ENCODE peak calls at places on chromosomes 2 and 18, in eight cellular contexts. H is colonic mucosa, G is left ventricle myocardium inferior, C is mammary epithelial cell, B is bronchial epithelial cell, W is lower lobe of right lung, K is Peyer's patch, J is tibial nerve. O is an unnamed sample.

GRCh38 chr18:51227660-51228059 is 30.2 kb upstream of the MEX3C start:
- DNase-seq in B (no peak), H (no peak), K (no peak), J (no peak), W (no peak), C (no peak), G (no peak), O (no peak)

GRCh38 chr2:61135510-61135909 is 26.5 kb upstream of the C2orf74 start:
- DNase-seq in H (no peak), B (peak; percentile 33), J (no peak), W (no peak), G (no peak), C (peak; percentile 19), K (no peak), O (no peak)

GRCh38 chr18:8826514-8826913 is 121.2 kb downstream of the MTCL1 start:
- DNase-seq in G (no peak), K (no peak), C (no peak), B (no peak), J (no peak), H (no peak), W (no peak), O (no peak)

GRCh38 chr2:239728751-239729150 is 296.4 kb downstream of the NDUFA10 start:
- DNase-seq in C (no peak), K (no peak), G (no peak), B (no peak), J (no peak), W (peak; percentile 31), H (no peak), O (no peak)

GRCh38 chr18:36095936-36096519 is 28.7 kb upstream of the RPRD1A start:
- DNase-seq in B (peak; percentile 71), J (no peak), G (no peak), W (no peak), C (peak; percentile 56), H (no peak), K (no peak), O (peak; percentile 23)

GRCh38 chr2:20583425-20583881 is 67.4 kb downstream of the HS1BP3 start:
- DNase-seq in J (no peak), H (no peak), B (no peak), G (peak; percentile 11), W (no peak), K (no peak), C (no peak), O (no peak)

GRCh38 chr2:85792783-85793441 is 39.1 kb downstream of the ATOH8 start:
- DNase-seq in J (no peak), K (no peak), C (peak; percentile 38), G (no peak), W (no peak), H (no peak), B (peak; percentile 65), O (peak; percentile 47)

GRCh38 chr18:9008203-9008708 is 94.2 kb upstream of the NDUFV2 start:
- DNase-seq in C (no peak), H (no peak), K (no peak), B (no peak), G (no peak), J (no peak), W (no peak), O (no peak)

GRCh38 chr2:131641414-131642206 is 113.9 kb downstream of the CCDC74A start:
- DNase-seq in C (no peak), H (no peak), J (no peak), G (no peak), W (no peak), B (no peak), K (no peak), O (peak; percentile 21)

GRCh38 chr2:197674546-197674945 is 841 bp downstream of the RFTN2 start:
- DNase-seq in C (no peak), H (no peak), W (no peak), J (no peak), G (no peak), K (no peak), B (no peak), O (no peak)

GRCh38 chr18:58727776-58728500 is 56.7 kb downstream of the MALT1 start:
- DNase-seq in K (no peak), G (peak; percentile 23), H (no peak), C (no peak), B (no peak), W (no peak), J (no peak), O (no peak)

GRCh38 chr2:42089340-42089925 is 41.6 kb downstream of the PKDCC start:
- DNase-seq in C (peak; percentile 22), G (peak; percentile 72), W (peak; percentile 84), K (peak; percentile 67), J (no peak), H (peak; percentile 71), B (peak; percentile 36), O (no peak)

GRCh38 chr2:85695691-85696668 is 1.8 kb downstream of the GNLY start:
- DNase-seq in G (no peak), C (no peak), J (no peak), W (no peak), K (no peak), H (no peak), B (no peak), O (no peak)

GRCh38 chr2:10438688-10439087 is 9.4 kb downstream of the ODC1 start:
- DNase-seq in H (no peak), K (no peak), C (no peak), J (no peak), B (no peak), G (no peak), W (no peak), O (no peak)

GRCh38 chr2:55106148-55106547 is 55.9 kb upstream of the RTN4 start:
- DNase-seq in H (no peak), J (no peak), G (no peak), C (no peak), B (peak; percentile 22), K (no peak), W (no peak), O (no peak)

GRCh38 chr2:176885661-176886060 is 326.9 kb upstream of the HNRNPA3 start:
- DNase-seq in J (no peak), H (no peak), G (no peak), C (no peak), W (no peak), B (peak; percentile 23), K (no peak), O (no peak)

DNA sequence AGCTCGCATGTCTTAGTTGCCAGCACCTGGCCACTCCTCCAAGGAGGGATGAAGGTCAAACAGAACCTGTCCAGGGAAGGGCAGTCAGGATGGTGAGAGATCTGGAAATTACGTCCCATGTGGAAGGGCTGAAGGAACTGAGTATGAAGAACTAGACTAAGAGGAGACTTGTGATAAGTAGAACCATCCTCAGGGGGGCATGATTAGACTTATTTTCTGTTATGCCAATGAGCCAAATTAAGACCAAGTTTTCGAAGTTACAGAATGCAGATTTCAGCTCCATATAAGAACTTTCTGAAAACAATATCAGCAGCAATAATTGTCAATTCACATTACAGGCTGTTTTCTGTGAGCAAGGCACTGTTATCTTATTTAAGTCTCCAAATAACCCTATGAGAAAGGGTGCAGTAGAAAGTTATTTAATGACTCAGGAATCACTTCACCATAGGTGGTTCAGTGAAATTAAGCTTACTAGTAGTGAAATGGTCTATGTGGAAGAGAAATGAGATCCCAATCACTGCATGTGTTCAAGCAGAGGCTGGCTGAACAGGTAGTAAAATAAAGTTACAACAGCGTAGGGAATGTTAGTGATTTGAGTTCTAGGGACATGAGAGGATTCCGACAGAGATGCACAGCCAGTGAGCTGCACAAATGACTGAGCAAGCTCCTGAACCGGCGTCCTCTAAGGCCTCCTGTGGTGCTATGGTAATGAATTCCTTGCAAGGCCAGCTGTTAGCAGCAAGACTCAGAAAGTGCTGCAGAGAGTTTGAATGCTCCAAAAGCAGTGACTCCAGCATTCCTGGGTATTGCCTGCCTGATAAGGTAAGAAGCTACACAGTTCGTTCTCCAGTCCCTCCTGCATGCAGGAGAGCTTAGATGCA is 4.5 kb upstream of the DYM start:
- DNase-seq in W (no peak), J (no peak), G (no peak), H (no peak), B (no peak), K (no peak), C (no peak), O (no peak)
- TF ChIP-seq CTCF in W (no peak), J (no peak), G (no peak), H (no peak), B (no peak), K (no peak), C (no peak), O (no peak)

GRCh38 chr18:48669991-48670750 is 131.3 kb downstream of the CTIF start:
- DNase-seq in K (no peak), B (no peak), C (no peak), H (no peak), J (no peak), G (no peak), W (no peak), O (no peak)
- H3K4me3 ChIP-seq in K (no peak overlapping the region), B (no peak overlapping the region), C (no peak overlapping the region), H (no peak overlapping the region), J (no peak overlapping the region), G (no peak overlapping the region), W (no peak overlapping the region), O (no peak overlapping the region)

GRCh38 chr2:174334781-174335604 is at the start of gene SP9:
- DNase-seq in J (no peak), W (no peak), K (no peak), G (no peak), C (no peak), H (no peak), B (no peak), O (no peak)
- H3K27me3 ChIP-seq in J (peaks cover 100% of the 10 kb centered on the region), W (peaks cover 99% of the 10 kb centered on the region), K (peaks cover 96% of the 10 kb centered on the region), G (peaks cover 100% of the 10 kb centered on the region), C (peaks cover 70% of the 10 kb centered on the region), H (peaks cover 96% of the 10 kb centered on the region), B (peaks cover 82% of the 10 kb centered on the region), O (peaks cover 90% of the 10 kb centered on the region)

DNA sequence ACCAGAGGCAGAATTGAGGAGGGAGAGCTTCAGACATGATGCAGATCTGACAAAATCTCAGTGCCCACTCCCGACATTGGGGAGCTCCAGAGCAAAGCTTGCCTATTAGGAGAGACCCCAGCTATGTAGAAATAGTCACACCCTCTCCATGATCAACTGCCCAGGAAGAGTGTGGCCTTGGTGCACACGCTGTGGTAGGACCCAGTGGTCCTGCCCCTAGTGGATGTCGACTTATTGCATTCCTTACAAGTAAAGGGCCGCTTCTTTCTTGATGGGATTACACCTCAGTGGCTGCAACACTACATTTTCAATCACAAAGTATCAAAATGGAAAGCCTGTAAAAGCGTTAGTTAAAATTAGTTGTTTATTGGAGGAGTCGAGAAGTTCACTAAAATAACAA is 64.2 kb downstream of the VRK2 start:
- DNase-seq in G (no peak), J (no peak), C (no peak), K (no peak), H (no peak), W (no peak), B (no peak), O (no peak)
- TF ChIP-seq CTCF in G (no peak), J (no peak), C (no peak), K (no peak), H (no peak), W (no peak), B (no peak), O (no peak)

O was measured in kidney epithelial cell.